ENCODE peak calls at places on chromosomes 1 and 21, in ten cellular contexts. One of them, this sample, is unnamed.

GRCh38 chr1:235002706-235003300 is 125.8 kb downstream of the TOMM20 start:
- DNase-seq in activated CD4-positive, alpha-beta T cell treated with anti-CD3 and anti-CD28 coated beads, Interleukin-2, amount 50 U/mL, for 48 hours: no peak
- DNase-seq in cardiac muscle cell: no peak
- DNase-seq in NCI-H1048: no peak
- DNase-seq in EH: no peak
- DNase-seq in glutamatergic neuron: no peak
- DNase-seq in DMS79 treated with DMSO at 0.1 percent for 48 hours: no peak
- DNase-seq in naive thymus-derived CD4-positive, alpha-beta T cell: no peak
- DNase-seq in H7: no peak
- DNase-seq in lower lobe of right lung: no peak
- DNase-seq in this sample: no peak

GRCh38 chr1:185375583-185375982 is 58.5 kb upstream of the IVNS1ABP start:
- DNase-seq in activated CD4-positive, alpha-beta T cell treated with anti-CD3 and anti-CD28 coated beads, Interleukin-2, amount 50 U/mL, for 48 hours: no peak
- DNase-seq in cardiac muscle cell: no peak
- DNase-seq in NCI-H1048: no peak
- DNase-seq in EH: peak
- DNase-seq in glutamatergic neuron: no peak
- DNase-seq in DMS79 treated with DMSO at 0.1 percent for 48 hours: no peak
- DNase-seq in naive thymus-derived CD4-positive, alpha-beta T cell: no peak
- DNase-seq in H7: no peak
- DNase-seq in lower lobe of right lung: peak
- DNase-seq in this sample: no peak

GRCh38 chr1:57591854-57592253 is 168.0 kb upstream of the DAB1 start:
- DNase-seq in activated CD4-positive, alpha-beta T cell treated with anti-CD3 and anti-CD28 coated beads, Interleukin-2, amount 50 U/mL, for 48 hours: no peak
- DNase-seq in cardiac muscle cell: no peak
- DNase-seq in NCI-H1048: no peak
- DNase-seq in EH: no peak
- DNase-seq in glutamatergic neuron: no peak
- DNase-seq in DMS79 treated with DMSO at 0.1 percent for 48 hours: no peak
- DNase-seq in naive thymus-derived CD4-positive, alpha-beta T cell: no peak
- DNase-seq in H7: no peak
- DNase-seq in lower lobe of right lung: no peak
- DNase-seq in this sample: no peak

GRCh38 chr1:226541631-226542622 is 6.6 kb upstream of the STUM start:
- DNase-seq in activated CD4-positive, alpha-beta T cell treated with anti-CD3 and anti-CD28 coated beads, Interleukin-2, amount 50 U/mL, for 48 hours: no peak
- DNase-seq in cardiac muscle cell: no peak
- DNase-seq in NCI-H1048: no peak
- DNase-seq in EH: no peak
- DNase-seq in glutamatergic neuron: no peak
- DNase-seq in DMS79 treated with DMSO at 0.1 percent for 48 hours: peak
- DNase-seq in naive thymus-derived CD4-positive, alpha-beta T cell: no peak
- DNase-seq in H7: no peak
- DNase-seq in lower lobe of right lung: no peak
- DNase-seq in this sample: no peak

GRCh38 chr1:55727010-55727409 is 511.8 kb upstream of the USP24 start:
- DNase-seq in activated CD4-positive, alpha-beta T cell treated with anti-CD3 and anti-CD28 coated beads, Interleukin-2, amount 50 U/mL, for 48 hours: no peak
- DNase-seq in cardiac muscle cell: no peak
- DNase-seq in NCI-H1048: peak
- DNase-seq in EH: peak
- DNase-seq in glutamatergic neuron: no peak
- DNase-seq in DMS79 treated with DMSO at 0.1 percent for 48 hours: no peak
- DNase-seq in naive thymus-derived CD4-positive, alpha-beta T cell: no peak
- DNase-seq in H7: no peak
- DNase-seq in lower lobe of right lung: no peak
- DNase-seq in this sample: no peak

GRCh38 chr1:8984203-8984602 is 38.5 kb downstream of the CA6 start:
- DNase-seq in activated CD4-positive, alpha-beta T cell treated with anti-CD3 and anti-CD28 coated beads, Interleukin-2, amount 50 U/mL, for 48 hours: no peak
- DNase-seq in cardiac muscle cell: no peak
- DNase-seq in NCI-H1048: no peak
- DNase-seq in EH: no peak
- DNase-seq in glutamatergic neuron: no peak
- DNase-seq in DMS79 treated with DMSO at 0.1 percent for 48 hours: no peak
- DNase-seq in naive thymus-derived CD4-positive, alpha-beta T cell: no peak
- DNase-seq in H7: no peak
- DNase-seq in lower lobe of right lung: no peak
- DNase-seq in this sample: no peak

GRCh38 chr21:46153259-46154154 is 1.9 kb downstream of the FTCD start:
- DNase-seq in activated CD4-positive, alpha-beta T cell treated with anti-CD3 and anti-CD28 coated beads, Interleukin-2, amount 50 U/mL, for 48 hours: peak
- DNase-seq in cardiac muscle cell: peak
- DNase-seq in NCI-H1048: no peak
- DNase-seq in EH: peak
- DNase-seq in glutamatergic neuron: peak
- DNase-seq in DMS79 treated with DMSO at 0.1 percent for 48 hours: no peak
- DNase-seq in naive thymus-derived CD4-positive, alpha-beta T cell: peak
- DNase-seq in H7: peak
- DNase-seq in lower lobe of right lung: peak
- DNase-seq in this sample: no peak

GRCh38 chr1:230836347-230836746 is 32.0 kb downstream of the C1orf198 start:
- DNase-seq in activated CD4-positive, alpha-beta T cell treated with anti-CD3 and anti-CD28 coated beads, Interleukin-2, amount 50 U/mL, for 48 hours: no peak
- DNase-seq in cardiac muscle cell: no peak
- DNase-seq in NCI-H1048: no peak
- DNase-seq in EH: no peak
- DNase-seq in glutamatergic neuron: no peak
- DNase-seq in DMS79 treated with DMSO at 0.1 percent for 48 hours: no peak
- DNase-seq in naive thymus-derived CD4-positive, alpha-beta T cell: no peak
- DNase-seq in H7: no peak
- DNase-seq in lower lobe of right lung: no peak
- DNase-seq in this sample: no peak

GRCh38 chr1:103931891-103932290 is 182.2 kb downstream of the AMY1C start:
- DNase-seq in activated CD4-positive, alpha-beta T cell treated with anti-CD3 and anti-CD28 coated beads, Interleukin-2, amount 50 U/mL, for 48 hours: no peak
- DNase-seq in cardiac muscle cell: no peak
- DNase-seq in NCI-H1048: no peak
- DNase-seq in EH: no peak
- DNase-seq in glutamatergic neuron: no peak
- DNase-seq in DMS79 treated with DMSO at 0.1 percent for 48 hours: no peak
- DNase-seq in naive thymus-derived CD4-positive, alpha-beta T cell: no peak
- DNase-seq in H7: no peak
- DNase-seq in lower lobe of right lung: no peak
- DNase-seq in this sample: no peak

GRCh38 chr1:178093150-178093957 is 550 bp upstream of the RASAL2 start:
- DNase-seq in activated CD4-positive, alpha-beta T cell treated with anti-CD3 and anti-CD28 coated beads, Interleukin-2, amount 50 U/mL, for 48 hours: peak
- DNase-seq in cardiac muscle cell: peak
- DNase-seq in NCI-H1048: peak
- DNase-seq in EH: peak
- DNase-seq in glutamatergic neuron: peak
- DNase-seq in DMS79 treated with DMSO at 0.1 percent for 48 hours: peak
- DNase-seq in naive thymus-derived CD4-positive, alpha-beta T cell: no peak
- DNase-seq in H7: peak
- DNase-seq in lower lobe of right lung: peak
- DNase-seq in this sample: peak

GRCh38 chr1:108050911-108051624 is 86.1 kb upstream of the VAV3 start:
- DNase-seq in activated CD4-positive, alpha-beta T cell treated with anti-CD3 and anti-CD28 coated beads, Interleukin-2, amount 50 U/mL, for 48 hours: no peak
- DNase-seq in cardiac muscle cell: peak
- DNase-seq in NCI-H1048: no peak
- DNase-seq in EH: no peak
- DNase-seq in glutamatergic neuron: no peak
- DNase-seq in DMS79 treated with DMSO at 0.1 percent for 48 hours: peak
- DNase-seq in naive thymus-derived CD4-positive, alpha-beta T cell: no peak
- DNase-seq in H7: no peak
- DNase-seq in lower lobe of right lung: no peak
- DNase-seq in this sample: no peak

GRCh38 chr1:225892307-225892706 is 3.4 kb upstream of the LEFTY1 start:
- DNase-seq in activated CD4-positive, alpha-beta T cell treated with anti-CD3 and anti-CD28 coated beads, Interleukin-2, amount 50 U/mL, for 48 hours: no peak
- DNase-seq in cardiac muscle cell: no peak
- DNase-seq in NCI-H1048: no peak
- DNase-seq in EH: no peak
- DNase-seq in glutamatergic neuron: no peak
- DNase-seq in DMS79 treated with DMSO at 0.1 percent for 48 hours: no peak
- DNase-seq in naive thymus-derived CD4-positive, alpha-beta T cell: no peak
- DNase-seq in H7: no peak
- DNase-seq in lower lobe of right lung: no peak
- DNase-seq in this sample: no peak

GRCh38 chr1:62335656-62336055 is 16.4 kb upstream of the KANK4 start:
- DNase-seq in activated CD4-positive, alpha-beta T cell treated with anti-CD3 and anti-CD28 coated beads, Interleukin-2, amount 50 U/mL, for 48 hours: no peak
- DNase-seq in cardiac muscle cell: no peak
- DNase-seq in NCI-H1048: no peak
- DNase-seq in EH: no peak
- DNase-seq in glutamatergic neuron: no peak
- DNase-seq in DMS79 treated with DMSO at 0.1 percent for 48 hours: no peak
- DNase-seq in naive thymus-derived CD4-positive, alpha-beta T cell: no peak
- DNase-seq in H7: no peak
- DNase-seq in lower lobe of right lung: no peak
- DNase-seq in this sample: no peak

GRCh38 chr1:164861632-164862031 is 302.6 kb downstream of the PBX1 start:
- DNase-seq in activated CD4-positive, alpha-beta T cell treated with anti-CD3 and anti-CD28 coated beads, Interleukin-2, amount 50 U/mL, for 48 hours: no peak
- DNase-seq in cardiac muscle cell: no peak
- DNase-seq in NCI-H1048: no peak
- DNase-seq in EH: no peak
- DNase-seq in glutamatergic neuron: no peak
- DNase-seq in DMS79 treated with DMSO at 0.1 percent for 48 hours: no peak
- DNase-seq in naive thymus-derived CD4-positive, alpha-beta T cell: no peak
- DNase-seq in H7: no peak
- DNase-seq in lower lobe of right lung: no peak
- DNase-seq in this sample: no peak

GRCh38 chr21:29055080-29055479 is 18.4 kb downstream of the CCT8 start:
- DNase-seq in activated CD4-positive, alpha-beta T cell treated with anti-CD3 and anti-CD28 coated beads, Interleukin-2, amount 50 U/mL, for 48 hours: no peak
- DNase-seq in cardiac muscle cell: no peak
- DNase-seq in NCI-H1048: no peak
- DNase-seq in EH: no peak
- DNase-seq in glutamatergic neuron: no peak
- DNase-seq in DMS79 treated with DMSO at 0.1 percent for 48 hours: no peak
- DNase-seq in naive thymus-derived CD4-positive, alpha-beta T cell: no peak
- DNase-seq in H7: no peak
- DNase-seq in lower lobe of right lung: no peak
- DNase-seq in this sample: no peak

GRCh38 chr1:19081218-19081893 is 124.9 kb upstream of the IFFO2 start:
- DNase-seq in activated CD4-positive, alpha-beta T cell treated with anti-CD3 and anti-CD28 coated beads, Interleukin-2, amount 50 U/mL, for 48 hours: no peak
- DNase-seq in cardiac muscle cell: no peak
- DNase-seq in NCI-H1048: no peak
- DNase-seq in EH: peak
- DNase-seq in glutamatergic neuron: no peak
- DNase-seq in DMS79 treated with DMSO at 0.1 percent for 48 hours: no peak
- DNase-seq in naive thymus-derived CD4-positive, alpha-beta T cell: no peak
- DNase-seq in H7: no peak
- DNase-seq in lower lobe of right lung: no peak
- DNase-seq in this sample: no peak

GRCh38 chr1:193417945-193418744 is 231.7 kb upstream of the B3GALT2 start:
- DNase-seq in activated CD4-positive, alpha-beta T cell treated with anti-CD3 and anti-CD28 coated beads, Interleukin-2, amount 50 U/mL, for 48 hours: no peak
- DNase-seq in cardiac muscle cell: no peak
- DNase-seq in NCI-H1048: no peak
- DNase-seq in EH: peak
- DNase-seq in glutamatergic neuron: no peak
- DNase-seq in DMS79 treated with DMSO at 0.1 percent for 48 hours: no peak
- DNase-seq in naive thymus-derived CD4-positive, alpha-beta T cell: peak
- DNase-seq in H7: no peak
- DNase-seq in lower lobe of right lung: no peak
- DNase-seq in this sample: peak

GRCh38 chr1:56854521-56855099 is at the start of gene C8A:
- DNase-seq in activated CD4-positive, alpha-beta T cell treated with anti-CD3 and anti-CD28 coated beads, Interleukin-2, amount 50 U/mL, for 48 hours: no peak
- DNase-seq in cardiac muscle cell: no peak
- DNase-seq in NCI-H1048: no peak
- DNase-seq in EH: no peak
- DNase-seq in glutamatergic neuron: no peak
- DNase-seq in DMS79 treated with DMSO at 0.1 percent for 48 hours: no peak
- DNase-seq in naive thymus-derived CD4-positive, alpha-beta T cell: no peak
- DNase-seq in H7: no peak
- DNase-seq in lower lobe of right lung: no peak
- DNase-seq in this sample: no peak

GRCh38 chr1:91732291-91732953 is 153.5 kb downstream of the TGFBR3 start:
- DNase-seq in activated CD4-positive, alpha-beta T cell treated with anti-CD3 and anti-CD28 coated beads, Interleukin-2, amount 50 U/mL, for 48 hours: peak
- DNase-seq in cardiac muscle cell: no peak
- DNase-seq in NCI-H1048: no peak
- DNase-seq in EH: peak
- DNase-seq in glutamatergic neuron: no peak
- DNase-seq in DMS79 treated with DMSO at 0.1 percent for 48 hours: peak
- DNase-seq in naive thymus-derived CD4-positive, alpha-beta T cell: no peak
- DNase-seq in H7: no peak
- DNase-seq in lower lobe of right lung: no peak
- DNase-seq in this sample: peak

GRCh38 chr1:35595684-35596083 is 22.6 kb downstream of the TFAP2E start:
- DNase-seq in activated CD4-positive, alpha-beta T cell treated with anti-CD3 and anti-CD28 coated beads, Interleukin-2, amount 50 U/mL, for 48 hours: no peak
- DNase-seq in cardiac muscle cell: no peak
- DNase-seq in NCI-H1048: no peak
- DNase-seq in EH: no peak
- DNase-seq in glutamatergic neuron: no peak
- DNase-seq in DMS79 treated with DMSO at 0.1 percent for 48 hours: no peak
- DNase-seq in naive thymus-derived CD4-positive, alpha-beta T cell: no peak
- DNase-seq in H7: no peak
- DNase-seq in lower lobe of right lung: no peak
- DNase-seq in this sample: no peak

This sample was measured in kidney glomerular epithelial cell.